ENCODE peak calls at places on chromosomes 12 and 14, in nine cellular contexts. L, U, Q, V, A, X, O, C and H are unnamed samples.

GRCh38 chr12:8475508-8475907 is 19.7 kb downstream of the CLEC6A start:
- DNase-seq in L (no peak), U (no peak), Q (no peak), V (no peak), A (no peak), X (no peak), O (no peak), C (no peak), H (no peak)

GRCh38 chr12:113994051-113994450 is 27.9 kb upstream of the RBM19 start:
- DNase-seq in L (no peak), U (no peak), Q (no peak), V (no peak), A (no peak), X (no peak), O (no peak), C (no peak), H (no peak)

GRCh38 chr12:102702447-102703114 is 214.5 kb downstream of the PAH start:
- DNase-seq in L (peak; percentile 20), U (no peak), Q (peak; percentile 29), V (peak; percentile 31), A (peak; percentile 59), X (peak; percentile 27), O (peak; percentile 65), C (peak; percentile 64), H (peak; percentile 62)

GRCh38 chr12:23380419-23381100 is 568.9 kb downstream of the SOX5 start:
- DNase-seq in L (no peak), U (no peak), Q (no peak), V (no peak), A (no peak), X (no peak), O (no peak), C (no peak), H (no peak)

GRCh38 chr12:92786045-92786444 is 83.3 kb downstream of the PLEKHG7 start:
- DNase-seq in L (no peak), U (no peak), Q (no peak), V (no peak), A (no peak), X (no peak), O (peak; percentile 67), C (no peak), H (no peak)

GRCh38 chr14:85315290-85315689 is 214.7 kb upstream of the FLRT2 start:
- DNase-seq in L (no peak), U (no peak), Q (no peak), V (no peak), A (no peak), X (no peak), O (no peak), C (no peak), H (no peak)

GRCh38 chr12:8913702-8914032 is 642 bp upstream of the PHC1 start:
- DNase-seq in L (no peak), U (no peak), Q (no peak), V (no peak), A (no peak), X (no peak), O (no peak), C (no peak), H (no peak)

GRCh38 chr12:30447061-30447750 is 248.5 kb downstream of the IPO8 start:
- DNase-seq in L (no peak), U (no peak), Q (no peak), V (no peak), A (no peak), X (no peak), O (no peak), C (no peak), H (no peak)

GRCh38 chr12:48022180-48022521 is 17.9 kb upstream of the COL2A1 start:
- DNase-seq in L (no peak), U (no peak), Q (no peak), V (no peak), A (no peak), X (no peak), O (no peak), C (no peak), H (no peak)

GRCh38 chr12:57889541-57889989 is 43.0 kb upstream of the CTDSP2 start:
- DNase-seq in L (no peak), U (peak; percentile 83), Q (peak; percentile 71), V (peak; percentile 89), A (no peak), X (peak; percentile 70), O (peak; percentile 93), C (peak; percentile 91), H (peak; percentile 91)

GRCh38 chr12:75933136-75933535 is 98.4 kb downstream of the PHLDA1 start:
- DNase-seq in L (peak; percentile 81), U (no peak), Q (no peak), V (no peak), A (no peak), X (peak; percentile 84), O (peak; percentile 96), C (no peak), H (no peak)

GRCh38 chr12:20411309-20411708 is 43.0 kb downstream of the PDE3A start:
- DNase-seq in L (no peak), U (no peak), Q (no peak), V (no peak), A (no peak), X (no peak), O (no peak), C (no peak), H (no peak)

GRCh38 chr12:131991816-131992430 is 42.2 kb downstream of the EP400 start:
- DNase-seq in L (no peak), U (no peak), Q (no peak), V (no peak), A (no peak), X (no peak), O (no peak), C (no peak), H (no peak)

GRCh38 chr12:103529306-103529705 is 33.5 kb upstream of the C12orf42 start:
- DNase-seq in L (peak; percentile 74), U (no peak), Q (no peak), V (no peak), A (no peak), X (no peak), O (no peak), C (no peak), H (no peak)

GRCh38 chr14:64871344-64871743 is 8.4 kb downstream of the SPTB start:
- DNase-seq in L (no peak), U (no peak), Q (no peak), V (no peak), A (no peak), X (no peak), O (no peak), C (no peak), H (no peak)

GRCh38 chr14:24241829-24242443 is 487 bp downstream of the TINF2 start:
- DNase-seq in L (peak; percentile 93), U (peak; percentile 91), Q (peak; percentile 95), V (peak; percentile 92), A (peak; percentile 93), X (peak; percentile 72), O (peak; percentile 89), C (peak; percentile 97), H (peak; percentile 90)

GRCh38 chr12:131615316-131616053 is 95.4 kb upstream of the SFSWAP start:
- DNase-seq in L (no peak), U (no peak), Q (no peak), V (no peak), A (no peak), X (no peak), O (no peak), C (no peak), H (no peak)

GRCh38 chr12:5083955-5084849 is 40.5 kb downstream of the KCNA5 start:
- DNase-seq in L (peak; percentile 40), U (no peak), Q (no peak), V (no peak), A (no peak), X (no peak), O (peak; percentile 71), C (no peak), H (no peak)

GRCh38 chr14:34640826-34641225 is 10.9 kb upstream of the SNX6 start:
- DNase-seq in L (no peak), U (no peak), Q (no peak), V (no peak), A (no peak), X (no peak), O (no peak), C (no peak), H (no peak)

DNA sequence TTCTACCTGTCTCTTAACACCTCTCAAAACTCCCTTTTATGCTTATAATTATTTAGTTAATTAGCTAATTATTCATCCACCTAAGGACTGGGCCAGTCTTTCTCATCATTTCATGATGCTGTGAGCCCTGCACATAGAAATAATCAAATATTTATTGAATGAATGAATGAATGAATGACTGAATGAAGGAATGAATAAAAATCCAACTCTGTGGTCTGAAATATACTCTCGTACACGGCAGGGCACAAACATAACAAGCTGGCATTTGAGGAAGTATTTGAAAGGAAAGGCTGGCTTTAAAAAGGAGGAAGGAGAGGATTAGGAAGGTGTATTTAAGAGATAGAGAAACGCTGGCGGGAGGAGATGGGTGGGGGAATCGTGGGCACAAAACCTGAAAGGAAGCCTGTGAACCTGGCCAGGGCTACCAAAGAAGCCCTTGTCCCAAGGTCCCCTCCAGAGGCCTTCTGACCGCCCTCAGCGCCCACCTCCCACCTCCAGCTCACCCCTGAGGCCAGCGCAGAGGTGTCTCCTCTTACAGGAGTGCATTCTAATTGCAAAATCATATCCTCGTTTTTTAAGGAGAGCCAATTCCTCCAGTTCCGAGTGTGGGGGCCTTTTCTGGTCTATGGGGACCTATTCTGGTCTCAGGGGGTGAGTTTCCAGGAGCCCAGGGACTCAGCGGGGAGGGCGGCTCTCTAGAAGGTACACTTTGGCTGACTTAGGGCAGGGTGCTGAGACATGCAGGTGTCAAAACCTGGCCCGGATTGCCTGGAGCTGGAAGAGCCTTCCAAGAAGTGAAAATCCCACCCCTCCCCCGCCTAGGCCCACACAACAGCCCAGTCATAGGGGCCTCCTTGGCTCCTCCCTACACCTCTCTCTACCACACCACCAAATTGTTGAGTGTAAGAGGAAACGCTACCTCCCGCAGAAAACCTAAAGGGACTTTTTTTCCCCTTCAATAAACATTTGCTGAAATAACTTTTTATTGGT is 8.7 kb upstream of the JDP2 start:
- DNase-seq in L (no peak), U (no peak), Q (peak; percentile 84), V (no peak), A (no peak), X (no peak), O (no peak), C (no peak), H (no peak)
- H3K4me3 ChIP-seq in L (no peak overlapping the region), U (peak overlapping the region; percentile 34), Q (peak overlapping the region; percentile 37), V (no peak overlapping the region), A (no peak overlapping the region), X (no peak overlapping the region), O (no peak overlapping the region), C (no peak overlapping the region), H (no peak overlapping the region)

GRCh38 chr12:94134226-94134795 is 14.1 kb upstream of the PLXNC1 start:
- DNase-seq in L (peak; percentile 36), U (no peak), Q (no peak), V (no peak), A (no peak), X (peak; percentile 20), O (peak; percentile 62), C (no peak), H (no peak)
- TF ChIP-seq CTCF in L (peak; percentile 58), U (peak; percentile 85), Q (peak; percentile 78), V (peak; percentile 73), A (peak; percentile 74), X (peak; percentile 80), O (peak; percentile 78), C (peak; percentile 34), H (peak; percentile 62)

GRCh38 chr14:79583738-79584405 is 627.4 kb downstream of the DIO2 start:
- DNase-seq in L (no peak), U (no peak), Q (no peak), V (no peak), A (no peak), X (peak; percentile 18), O (peak; percentile 88), C (no peak), H (no peak)
- H3K9me3 ChIP-seq in L (no peaks in the 10 kb centered on the region), U (no peaks in the 10 kb centered on the region), Q (no peaks in the 10 kb centered on the region), V (no peaks in the 10 kb centered on the region), A (no peaks in the 10 kb centered on the region), X (peaks cover 2% of the 10 kb centered on the region), O (no peaks in the 10 kb centered on the region), C (no peaks in the 10 kb centered on the region), H (no peaks in the 10 kb centered on the region)

GRCh38 chr12:117967512-117967911 is 1.3 kb downstream of the KSR2 start:
- DNase-seq in L (no peak), U (no peak), Q (no peak), V (no peak), A (no peak), X (no peak), O (no peak), C (peak; percentile 28), H (no peak)
- H3K4me3 ChIP-seq in L (no peak overlapping the region), U (no peak overlapping the region), Q (no peak overlapping the region), V (no peak overlapping the region), A (no peak overlapping the region), X (no peak overlapping the region), O (no peak overlapping the region), C (no peak overlapping the region), H (no peak overlapping the region)